ENCODE peak calls at places on chromosomes 1 and 21, in six cellular contexts. One of them, this sample, is unnamed.

GRCh38 chr1:236623371-236624166 is 19.3 kb upstream of the HEATR1 start:
- DNase-seq in choroid plexus epithelial cell: peak
- DNase-seq in GM13977: no peak
- DNase-seq in astrocyte of the spinal cord: no peak
- DNase-seq in osteocyte: no peak
- DNase-seq in GM23338: no peak
- DNase-seq in this sample: no peak

GRCh38 chr1:155454096-155454495 is 108.5 kb downstream of the ASH1L start:
- DNase-seq in choroid plexus epithelial cell: peak
- DNase-seq in GM13977: no peak
- DNase-seq in astrocyte of the spinal cord: no peak
- DNase-seq in osteocyte: no peak
- DNase-seq in GM23338: no peak
- DNase-seq in this sample: no peak

GRCh38 chr1:235998812-235999211 is 66.1 kb downstream of the NID1 start:
- DNase-seq in choroid plexus epithelial cell: peak
- DNase-seq in GM13977: peak
- DNase-seq in astrocyte of the spinal cord: no peak
- DNase-seq in osteocyte: no peak
- DNase-seq in GM23338: no peak
- DNase-seq in this sample: peak

GRCh38 chr1:151846062-151846568 is 6.5 kb upstream of the C2CD4D start:
- DNase-seq in choroid plexus epithelial cell: peak
- DNase-seq in GM13977: no peak
- DNase-seq in astrocyte of the spinal cord: peak
- DNase-seq in osteocyte: no peak
- DNase-seq in GM23338: peak
- DNase-seq in this sample: no peak

GRCh38 chr1:165298081-165298820 is 58.3 kb downstream of the LMX1A start:
- DNase-seq in choroid plexus epithelial cell: no peak
- DNase-seq in GM13977: no peak
- DNase-seq in astrocyte of the spinal cord: no peak
- DNase-seq in osteocyte: no peak
- DNase-seq in GM23338: peak
- DNase-seq in this sample: no peak

GRCh38 chr1:204941415-204942338 is 71.0 kb downstream of the NFASC start:
- DNase-seq in choroid plexus epithelial cell: peak
- DNase-seq in GM13977: peak
- DNase-seq in astrocyte of the spinal cord: peak
- DNase-seq in osteocyte: no peak
- DNase-seq in GM23338: peak
- DNase-seq in this sample: peak

GRCh38 chr1:156667968-156668709 is 9.1 kb downstream of the NES start:
- DNase-seq in choroid plexus epithelial cell: no peak
- DNase-seq in GM13977: no peak
- DNase-seq in astrocyte of the spinal cord: no peak
- DNase-seq in osteocyte: no peak
- DNase-seq in GM23338: no peak
- DNase-seq in this sample: no peak

GRCh38 chr1:161720956-161721737 is at the start of gene FCRLB:
- DNase-seq in choroid plexus epithelial cell: no peak
- DNase-seq in GM13977: no peak
- DNase-seq in astrocyte of the spinal cord: no peak
- DNase-seq in osteocyte: no peak
- DNase-seq in GM23338: no peak
- DNase-seq in this sample: no peak

GRCh38 chr1:92051948-92052347 is 22.2 kb downstream of the EPHX4 start:
- DNase-seq in choroid plexus epithelial cell: no peak
- DNase-seq in GM13977: no peak
- DNase-seq in astrocyte of the spinal cord: no peak
- DNase-seq in osteocyte: no peak
- DNase-seq in GM23338: no peak
- DNase-seq in this sample: no peak

GRCh38 chr1:172775598-172776570 is 117.0 kb downstream of the FASLG start:
- DNase-seq in choroid plexus epithelial cell: peak
- DNase-seq in GM13977: no peak
- DNase-seq in astrocyte of the spinal cord: no peak
- DNase-seq in osteocyte: no peak
- DNase-seq in GM23338: no peak
- DNase-seq in this sample: no peak

GRCh38 chr1:192584951-192585350 is 9.4 kb downstream of the RGS1 start:
- DNase-seq in choroid plexus epithelial cell: peak
- DNase-seq in GM13977: no peak
- DNase-seq in astrocyte of the spinal cord: no peak
- DNase-seq in osteocyte: no peak
- DNase-seq in GM23338: no peak
- DNase-seq in this sample: no peak

GRCh38 chr1:101166583-101167120 is 70.2 kb upstream of the S1PR1 start:
- DNase-seq in choroid plexus epithelial cell: no peak
- DNase-seq in GM13977: no peak
- DNase-seq in astrocyte of the spinal cord: no peak
- DNase-seq in osteocyte: no peak
- DNase-seq in GM23338: no peak
- DNase-seq in this sample: no peak

GRCh38 chr1:87686137-87686490 is 357.4 kb downstream of the LMO4 start:
- DNase-seq in choroid plexus epithelial cell: no peak
- DNase-seq in GM13977: no peak
- DNase-seq in astrocyte of the spinal cord: peak
- DNase-seq in osteocyte: no peak
- DNase-seq in GM23338: no peak
- DNase-seq in this sample: no peak

GRCh38 chr1:44608141-44608540 is 66.1 kb downstream of the TMEM53 start:
- DNase-seq in choroid plexus epithelial cell: no peak
- DNase-seq in GM13977: no peak
- DNase-seq in astrocyte of the spinal cord: no peak
- DNase-seq in osteocyte: no peak
- DNase-seq in GM23338: peak
- DNase-seq in this sample: no peak

GRCh38 chr21:44738621-44739020 is 27.2 kb upstream of the TSPEAR start:
- DNase-seq in choroid plexus epithelial cell: no peak
- DNase-seq in GM13977: no peak
- DNase-seq in astrocyte of the spinal cord: no peak
- DNase-seq in osteocyte: peak
- DNase-seq in GM23338: no peak
- DNase-seq in this sample: no peak

GRCh38 chr1:217164403-217164802 is 441.2 kb upstream of the ESRRG start:
- DNase-seq in choroid plexus epithelial cell: no peak
- DNase-seq in GM13977: no peak
- DNase-seq in astrocyte of the spinal cord: no peak
- DNase-seq in osteocyte: no peak
- DNase-seq in GM23338: no peak
- DNase-seq in this sample: no peak

GRCh38 chr1:224493269-224493668 is 58.7 kb upstream of the WDR26 start:
- DNase-seq in choroid plexus epithelial cell: no peak
- DNase-seq in GM13977: no peak
- DNase-seq in astrocyte of the spinal cord: no peak
- DNase-seq in osteocyte: no peak
- DNase-seq in GM23338: no peak
- DNase-seq in this sample: no peak

GRCh38 chr1:12511128-12511484 is 106.9 kb downstream of the DHRS3 start:
- DNase-seq in choroid plexus epithelial cell: no peak
- DNase-seq in GM13977: no peak
- DNase-seq in astrocyte of the spinal cord: no peak
- DNase-seq in osteocyte: no peak
- DNase-seq in GM23338: no peak
- DNase-seq in this sample: no peak

GRCh38 chr21:31476551-31477120 is 132.6 kb upstream of the TIAM1 start:
- DNase-seq in choroid plexus epithelial cell: peak
- DNase-seq in GM13977: no peak
- DNase-seq in astrocyte of the spinal cord: no peak
- DNase-seq in osteocyte: no peak
- DNase-seq in GM23338: no peak
- DNase-seq in this sample: no peak

GRCh38 chr1:6209661-6210605 is 4.0 kb downstream of the RNF207 start:
- DNase-seq in choroid plexus epithelial cell: no peak
- DNase-seq in GM13977: no peak
- DNase-seq in astrocyte of the spinal cord: no peak
- DNase-seq in osteocyte: no peak
- DNase-seq in GM23338: peak
- DNase-seq in this sample: no peak
- TF ChIP-seq CTCF in choroid plexus epithelial cell: peak
- TF ChIP-seq CTCF in GM13977: peak
- TF ChIP-seq CTCF in astrocyte of the spinal cord: peak
- TF ChIP-seq CTCF in osteocyte: no peak
- TF ChIP-seq CTCF in GM23338: peak
- TF ChIP-seq CTCF in this sample: peak

DNA sequence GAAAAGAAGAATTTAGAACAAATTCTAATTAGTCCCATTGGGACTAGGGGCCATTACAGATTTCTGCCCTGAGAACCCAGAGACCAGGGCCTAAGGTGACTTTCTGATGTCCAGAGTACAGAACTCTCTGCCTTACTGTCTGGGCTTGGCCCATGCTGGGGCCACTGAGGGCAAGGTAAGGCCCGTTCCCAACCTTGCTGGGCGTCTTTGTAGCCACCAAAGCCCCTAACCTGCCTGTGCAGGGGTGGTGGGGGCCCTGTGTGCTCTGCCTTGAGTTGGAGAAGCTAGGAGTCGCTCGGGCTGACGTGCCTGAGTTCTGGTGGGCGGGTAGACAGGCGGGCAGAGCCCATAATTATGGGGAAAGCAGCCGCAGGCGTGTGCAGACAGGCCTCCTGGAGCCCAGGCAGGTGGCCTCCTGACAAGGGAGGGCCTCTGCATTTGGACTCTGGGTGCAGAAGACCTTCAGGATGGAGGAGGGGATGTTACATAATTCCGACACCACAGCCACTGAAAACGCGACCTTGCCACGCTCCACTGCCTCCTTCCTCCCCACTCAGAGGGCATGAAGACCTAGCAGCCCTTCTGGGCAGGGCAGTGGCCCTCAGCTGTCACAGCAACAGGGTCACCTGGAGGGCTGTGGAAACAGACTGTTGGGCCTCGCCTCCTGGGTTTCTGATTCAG is 239.9 kb upstream of the TMEM51 start:
- DNase-seq in choroid plexus epithelial cell: no peak
- DNase-seq in GM13977: peak
- DNase-seq in astrocyte of the spinal cord: no peak
- DNase-seq in osteocyte: no peak
- DNase-seq in GM23338: no peak
- DNase-seq in this sample: peak
- TF ChIP-seq CTCF in choroid plexus epithelial cell: no peak
- TF ChIP-seq CTCF in GM13977: no peak
- TF ChIP-seq CTCF in astrocyte of the spinal cord: no peak
- TF ChIP-seq CTCF in osteocyte: no peak
- TF ChIP-seq CTCF in GM23338: no peak
- TF ChIP-seq CTCF in this sample: no peak

GRCh38 chr1:97565886-97566285 is 354.9 kb downstream of the DPYD start:
- DNase-seq in choroid plexus epithelial cell: no peak
- DNase-seq in GM13977: no peak
- DNase-seq in astrocyte of the spinal cord: no peak
- DNase-seq in osteocyte: no peak
- DNase-seq in GM23338: no peak
- DNase-seq in this sample: no peak

GRCh38 chr1:97577613-97578012 is 343.2 kb downstream of the DPYD start:
- DNase-seq in choroid plexus epithelial cell: no peak
- DNase-seq in GM13977: no peak
- DNase-seq in astrocyte of the spinal cord: no peak
- DNase-seq in osteocyte: no peak
- DNase-seq in GM23338: no peak
- DNase-seq in this sample: no peak

GRCh38 chr1:97573560-97573959 is 347.3 kb downstream of the DPYD start:
- DNase-seq in choroid plexus epithelial cell: peak
- DNase-seq in GM13977: no peak
- DNase-seq in astrocyte of the spinal cord: no peak
- DNase-seq in osteocyte: no peak
- DNase-seq in GM23338: no peak
- DNase-seq in this sample: no peak

GRCh38 chr1:97567000-97567749 is 353.7 kb downstream of the DPYD start:
- DNase-seq in choroid plexus epithelial cell: peak
- DNase-seq in GM13977: no peak
- DNase-seq in astrocyte of the spinal cord: no peak
- DNase-seq in osteocyte: no peak
- DNase-seq in GM23338: peak
- DNase-seq in this sample: no peak

GRCh38 chr1:97571760-97572159 is 349.1 kb downstream of the DPYD start:
- DNase-seq in choroid plexus epithelial cell: peak
- DNase-seq in GM13977: no peak
- DNase-seq in astrocyte of the spinal cord: no peak
- DNase-seq in osteocyte: no peak
- DNase-seq in GM23338: no peak
- DNase-seq in this sample: no peak
- TF ChIP-seq CTCF in choroid plexus epithelial cell: no peak
- TF ChIP-seq CTCF in GM13977: no peak
- TF ChIP-seq CTCF in astrocyte of the spinal cord: no peak
- TF ChIP-seq CTCF in osteocyte: no peak
- TF ChIP-seq CTCF in GM23338: no peak
- TF ChIP-seq CTCF in this sample: no peak

DNA sequence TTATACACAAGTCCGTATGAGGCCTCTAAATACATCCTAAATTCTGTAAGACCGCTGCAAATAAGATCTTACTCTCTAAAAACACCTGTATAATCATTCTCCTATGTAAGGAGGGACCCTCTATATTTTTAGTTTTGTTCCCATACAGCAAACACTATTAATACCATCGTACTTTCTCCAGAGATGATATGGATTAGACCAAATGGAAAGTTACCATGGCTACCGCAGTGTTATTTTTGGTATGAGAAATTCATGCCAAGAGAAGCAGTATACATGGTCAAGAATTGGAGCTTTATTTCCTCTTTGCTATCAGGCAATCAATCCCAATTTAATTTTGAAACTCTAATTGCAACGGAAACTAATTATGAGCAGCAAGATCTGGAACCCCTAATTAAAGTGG is 70.0 kb downstream of the BCAR3 start:
- DNase-seq in choroid plexus epithelial cell: no peak
- DNase-seq in GM13977: no peak
- DNase-seq in astrocyte of the spinal cord: no peak
- DNase-seq in osteocyte: no peak
- DNase-seq in GM23338: no peak
- DNase-seq in this sample: no peak
- TF ChIP-seq CTCF in choroid plexus epithelial cell: no peak
- TF ChIP-seq CTCF in GM13977: no peak
- TF ChIP-seq CTCF in astrocyte of the spinal cord: no peak
- TF ChIP-seq CTCF in osteocyte: no peak
- TF ChIP-seq CTCF in GM23338: no peak
- TF ChIP-seq CTCF in this sample: no peak

GRCh38 chr1:53176452-53177344 is 19.9 kb upstream of the CPT2 start:
- DNase-seq in choroid plexus epithelial cell: peak
- DNase-seq in GM13977: no peak
- DNase-seq in astrocyte of the spinal cord: no peak
- DNase-seq in osteocyte: no peak
- DNase-seq in GM23338: no peak
- DNase-seq in this sample: no peak
- TF ChIP-seq CTCF in choroid plexus epithelial cell: peak
- TF ChIP-seq CTCF in GM13977: no peak
- TF ChIP-seq CTCF in astrocyte of the spinal cord: peak
- TF ChIP-seq CTCF in osteocyte: no peak
- TF ChIP-seq CTCF in GM23338: no peak
- TF ChIP-seq CTCF in this sample: no peak